ENCODE peak calls at places on chromosomes 11 and 22, in nine cellular contexts. E, B, O, C, R, D, A, Z and J are unnamed samples.

GRCh38 chr11:46075928-46076327 is 45.3 kb downstream of the PHF21A start:
- DNase-seq in E (no peak), B (no peak), O (no peak), C (no peak), R (no peak), D (no peak), A (no peak), Z (no peak), J (no peak)

GRCh38 chr11:105713696-105714095 is 103.8 kb downstream of the GRIA4 start:
- DNase-seq in E (no peak), B (no peak), O (no peak), C (no peak), R (no peak), D (no peak), A (no peak), Z (no peak), J (no peak)

GRCh38 chr11:79258606-79259005 is 182.2 kb downstream of the TENM4 start:
- DNase-seq in E (no peak), B (no peak), O (no peak), C (no peak), R (peak), D (no peak), A (no peak), Z (no peak), J (no peak)

GRCh38 chr22:25563757-25564319 is 637 bp upstream of the GRK3 start:
- DNase-seq in E (no peak), B (no peak), O (no peak), C (no peak), R (no peak), D (peak), A (no peak), Z (no peak), J (no peak)

GRCh38 chr11:31797227-31798056 is 13.7 kb downstream of the PAX6 start:
- DNase-seq in E (no peak), B (no peak), O (no peak), C (no peak), R (no peak), D (no peak), A (no peak), Z (no peak), J (no peak)

GRCh38 chr11:75505966-75506692 is 19.6 kb downstream of the GDPD5 start:
- DNase-seq in E (no peak), B (no peak), O (no peak), C (no peak), R (no peak), D (no peak), A (no peak), Z (no peak), J (peak)

GRCh38 chr11:71086687-71087258 is 165.6 kb downstream of the SHANK2 start:
- DNase-seq in E (peak), B (no peak), O (no peak), C (peak), R (no peak), D (no peak), A (no peak), Z (peak), J (no peak)

GRCh38 chr11:58061813-58062212 is 31.1 kb downstream of the OR6Q1 start:
- DNase-seq in E (peak), B (peak), O (no peak), C (peak), R (peak), D (no peak), A (no peak), Z (no peak), J (no peak)

GRCh38 chr11:122808494-122808893 is 29.8 kb upstream of the CRTAM start:
- DNase-seq in E (peak), B (no peak), O (no peak), C (no peak), R (peak), D (no peak), A (no peak), Z (no peak), J (peak)

GRCh38 chr22:39318507-39319283 is 728 bp downstream of the RPL3 start:
- DNase-seq in E (peak), B (no peak), O (no peak), C (no peak), R (no peak), D (no peak), A (peak), Z (no peak), J (no peak)

GRCh38 chr11:64971421-64972233 is at the start of gene MAJIN:
- DNase-seq in E (peak), B (peak), O (peak), C (peak), R (peak), D (peak), A (peak), Z (peak), J (peak)

GRCh38 chr11:84430661-84431060 is 1144.5 kb upstream of the CCDC90B start:
- DNase-seq in E (no peak), B (no peak), O (no peak), C (no peak), R (no peak), D (no peak), A (no peak), Z (peak), J (no peak)

GRCh38 chr11:46686886-46687810 is 13.3 kb downstream of the ARHGAP1 start:
- DNase-seq in E (peak), B (peak), O (no peak), C (peak), R (peak), D (peak), A (no peak), Z (no peak), J (no peak)

GRCh38 chr11:106426696-106427095 is 349.2 kb downstream of the AASDHPPT start:
- DNase-seq in E (no peak), B (no peak), O (no peak), C (peak), R (peak), D (no peak), A (no peak), Z (no peak), J (no peak)

GRCh38 chr11:72683782-72684200 is 9.6 kb upstream of the PDE2A start:
- DNase-seq in E (peak), B (no peak), O (peak), C (peak), R (no peak), D (peak), A (peak), Z (peak), J (peak)

GRCh38 chr11:111472228-111472627 is 40.0 kb downstream of the BTG4 start:
- DNase-seq in E (no peak), B (no peak), O (no peak), C (peak), R (no peak), D (no peak), A (no peak), Z (no peak), J (no peak)

GRCh38 chr11:57901278-57901677 is 122.4 kb upstream of the OR9Q1 start:
- DNase-seq in E (no peak), B (no peak), O (no peak), C (no peak), R (no peak), D (no peak), A (no peak), Z (no peak), J (no peak)

GRCh38 chr11:11524436-11525038 is 97.3 kb downstream of the GALNT18 start:
- DNase-seq in E (no peak), B (no peak), O (no peak), C (no peak), R (no peak), D (no peak), A (no peak), Z (no peak), J (no peak)

GRCh38 chr11:89660234-89660633 is 49.9 kb upstream of the TRIM77 start:
- DNase-seq in E (no peak), B (no peak), O (no peak), C (no peak), R (no peak), D (no peak), A (no peak), Z (no peak), J (no peak)

GRCh38 chr11:121437018-121437685 is 15.0 kb upstream of the SORL1 start:
- DNase-seq in E (no peak), B (no peak), O (no peak), C (no peak), R (peak), D (no peak), A (no peak), Z (no peak), J (no peak)

GRCh38 chr22:17101475-17102296 is 16.9 kb downstream of the IL17RA start:
- DNase-seq in E (no peak), B (no peak), O (no peak), C (no peak), R (no peak), D (no peak), A (no peak), Z (no peak), J (no peak)

GRCh38 chr11:105211806-105212531 is 72.4 kb upstream of the CARD18 start:
- DNase-seq in E (peak), B (no peak), O (no peak), C (no peak), R (peak), D (no peak), A (no peak), Z (no peak), J (no peak)

GRCh38 chr22:27801197-27801615 is 350 bp downstream of the MN1 start:
- DNase-seq in E (no peak), B (no peak), O (peak), C (peak), R (peak), D (no peak), A (peak), Z (peak), J (peak)

GRCh38 chr22:38353142-38353629 is 36.0 kb upstream of the CSNK1E start:
- DNase-seq in E (peak), B (no peak), O (peak), C (peak), R (peak), D (peak), A (peak), Z (peak), J (peak)

GRCh38 chr11:69216609-69217008 is 60.9 kb downstream of the SMIM38 start:
- DNase-seq in E (no peak), B (no peak), O (no peak), C (no peak), R (no peak), D (no peak), A (no peak), Z (peak), J (no peak)

GRCh38 chr22:21865041-21865440 is 2.4 kb downstream of the MAPK1 start:
- DNase-seq in E (peak), B (peak), O (no peak), C (no peak), R (peak), D (no peak), A (no peak), Z (no peak), J (no peak)
- H3K27ac ChIP-seq in E (peak), B (no peak), O (no peak), C (no peak), R (no peak), D (no peak), A (peak), Z (no peak), J (no peak)

DNA sequence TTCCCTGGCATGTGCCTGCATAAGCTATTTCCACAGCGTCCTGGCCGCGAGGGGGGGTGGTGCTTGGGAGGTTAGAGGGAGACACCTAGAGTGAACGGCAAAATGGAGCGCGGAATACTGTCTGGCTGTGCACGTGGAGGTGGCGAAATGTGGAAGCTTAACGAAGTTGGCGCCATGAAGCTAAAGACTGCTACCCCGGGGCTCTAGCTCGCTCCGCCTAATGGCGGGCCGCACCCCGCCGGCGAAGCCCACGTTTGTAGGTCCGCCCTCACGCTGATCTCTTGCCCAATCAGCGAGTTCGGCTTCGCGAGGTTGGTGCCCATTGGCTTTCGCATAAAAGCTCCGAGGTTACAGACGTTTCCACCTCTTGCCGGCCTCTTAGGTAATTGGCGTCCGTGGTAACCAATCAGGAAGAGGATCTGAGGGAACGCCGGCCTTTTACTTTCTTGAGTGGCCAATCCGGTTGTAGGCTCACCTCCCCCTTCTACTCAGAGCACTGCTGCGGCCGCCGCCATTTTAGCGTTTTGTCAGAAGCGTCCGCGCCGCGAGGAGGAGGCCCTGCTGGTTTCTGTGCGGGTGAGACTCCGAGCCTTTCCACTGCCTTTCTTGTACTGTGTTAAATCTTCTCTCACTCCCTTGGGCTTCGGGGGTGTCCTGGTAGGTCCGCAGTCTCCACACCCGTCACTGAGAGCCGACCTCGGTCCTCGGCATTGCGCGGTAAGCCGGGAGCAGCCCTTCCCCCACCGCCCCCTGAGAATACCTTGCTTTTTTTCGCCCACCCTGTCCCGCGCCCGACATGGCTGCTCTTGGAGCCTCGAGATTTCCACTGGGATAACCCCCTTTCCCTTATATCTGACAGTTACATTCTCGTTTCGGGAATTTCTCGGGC is at the start of gene RBM4:
- DNase-seq in E (peak), B (peak), O (peak), C (peak), R (peak), D (peak), A (peak), Z (peak), J (peak)
- TF ChIP-seq CTCF in E (peak), B (peak), O (no peak), C (no peak), R (no peak), D (no peak), A (no peak), Z (no peak), J (no peak)

GRCh38 chr11:128152796-128153696 is 434.3 kb downstream of the ETS1 start:
- DNase-seq in E (no peak), B (no peak), O (no peak), C (no peak), R (no peak), D (no peak), A (no peak), Z (no peak), J (no peak)
- H3K27ac ChIP-seq in E (no peak), B (no peak), O (no peak), C (no peak), R (no peak), D (no peak), A (no peak), Z (no peak), J (peak)

GRCh38 chr11:2180775-2181370 is 9.3 kb upstream of the TH start:
- DNase-seq in E (no peak), B (no peak), O (no peak), C (peak), R (no peak), D (no peak), A (no peak), Z (no peak), J (no peak)

GRCh38 chr11:2177081-2177480 is 5.5 kb upstream of the TH start:
- DNase-seq in E (no peak), B (no peak), O (no peak), C (no peak), R (no peak), D (no peak), A (no peak), Z (no peak), J (no peak)

GRCh38 chr11:2178906-2179494 is 7.4 kb upstream of the TH start:
- DNase-seq in E (peak), B (no peak), O (no peak), C (peak), R (peak), D (no peak), A (no peak), Z (no peak), J (no peak)

GRCh38 chr11:2180347-2180746 is 8.7 kb upstream of the TH start:
- DNase-seq in E (no peak), B (no peak), O (no peak), C (no peak), R (no peak), D (no peak), A (no peak), Z (no peak), J (no peak)

GRCh38 chr11:2179516-2179915 is 7.9 kb upstream of the TH start:
- DNase-seq in E (no peak), B (no peak), O (no peak), C (no peak), R (no peak), D (no peak), A (no peak), Z (no peak), J (no peak)
- TF ChIP-seq CTCF in E (no peak), B (no peak), O (no peak), C (no peak), R (no peak), D (no peak), A (no peak), Z (no peak), J (no peak)

GRCh38 chr11:87724358-87724757 is 450.9 kb downstream of the RAB38 start:
- DNase-seq in E (no peak), B (no peak), O (no peak), C (no peak), R (no peak), D (no peak), A (no peak), Z (no peak), J (no peak)

GRCh38 chr11:87722756-87723599 is 452.3 kb downstream of the RAB38 start:
- DNase-seq in E (peak), B (no peak), O (no peak), C (peak), R (peak), D (no peak), A (no peak), Z (peak), J (no peak)

DNA sequence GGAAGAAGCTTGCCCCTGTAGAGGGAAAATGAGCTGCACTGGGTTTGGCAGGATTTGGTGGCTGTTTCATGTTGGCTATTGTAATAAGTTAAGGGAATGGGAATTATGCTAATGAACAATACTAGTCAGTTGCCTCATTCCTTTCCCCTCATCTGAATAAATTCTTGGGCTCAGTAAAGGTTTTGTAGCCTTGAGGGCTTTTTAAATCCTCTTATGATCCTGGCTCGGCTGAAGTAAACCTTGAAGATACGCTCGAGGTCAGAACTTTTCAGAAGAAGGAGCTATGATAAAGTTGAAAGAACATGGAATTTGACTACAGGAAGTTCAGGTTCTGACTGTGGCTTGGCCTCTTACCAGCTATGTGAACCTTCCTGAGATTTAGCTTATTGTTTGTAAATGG is 448.7 kb downstream of the RAB38 start:
- DNase-seq in E (no peak), B (no peak), O (no peak), C (no peak), R (peak), D (no peak), A (no peak), Z (no peak), J (no peak)
- H3K27ac ChIP-seq in E (no peak), B (no peak), O (no peak), C (no peak), R (no peak), D (no peak), A (no peak), Z (no peak), J (no peak)

DNA sequence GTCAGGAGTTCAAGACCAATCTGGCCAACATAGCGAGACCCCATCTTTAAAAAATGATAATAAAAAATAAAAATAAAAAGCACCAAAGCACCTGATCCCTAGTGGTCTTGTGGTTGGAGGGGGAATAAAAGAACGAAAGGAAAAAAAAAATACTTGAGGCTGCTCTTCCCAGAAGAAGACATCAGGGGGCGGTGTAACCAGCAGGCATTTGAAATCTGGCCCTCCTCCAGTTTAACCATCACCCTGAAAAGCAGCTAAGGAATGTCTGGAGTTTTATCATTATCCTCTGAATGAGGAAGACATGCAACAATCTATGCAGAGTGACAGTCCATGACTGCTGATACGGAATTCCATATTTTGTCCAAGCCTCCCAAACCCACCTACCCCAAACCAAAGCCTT is 5.6 kb upstream of the KCTD17 start:
- DNase-seq in E (peak), B (peak), O (no peak), C (no peak), R (peak), D (no peak), A (no peak), Z (no peak), J (no peak)
- TF ChIP-seq CTCF in E (peak), B (peak), O (peak), C (no peak), R (peak), D (peak), A (no peak), Z (peak), J (peak)

GRCh38 chr11:131474947-131475346 is 104.5 kb downstream of the NTM start:
- DNase-seq in E (no peak), B (no peak), O (no peak), C (no peak), R (no peak), D (no peak), A (no peak), Z (no peak), J (no peak)
- H3K27ac ChIP-seq in E (no peak), B (no peak), O (no peak), C (no peak), R (no peak), D (no peak), A (no peak), Z (no peak), J (no peak)

GRCh38 chr22:31952094-31952401 is 7.7 kb downstream of the YWHAH start:
- DNase-seq in E (no peak), B (no peak), O (no peak), C (no peak), R (peak), D (no peak), A (no peak), Z (no peak), J (no peak)
- TF ChIP-seq CTCF in E (peak), B (peak), O (no peak), C (no peak), R (no peak), D (no peak), A (no peak), Z (peak), J (no peak)